ENCODE peak calls at places on chromosome 14, in eight cellular contexts. N is sigmoid colon; O is ovary; J is thoracic aorta; V is cardiac muscle cell; T is spleen; U is mesendoderm; Q is CD4-positive, alpha-beta T cell. C is an unnamed sample.

GRCh38 chr14:52706286-52706685 is 714 bp upstream of the PSMC6 start:
- DNase-seq in N (no peak), O (no peak), J (no peak), V (peak; percentile 25), T (no peak), U (no peak), Q (no peak), C (no peak)

GRCh38 chr14:50396636-50397460 is at the start of gene CDKL1:
- DNase-seq in N (peak; percentile 80), O (peak; percentile 76), J (no peak), V (peak; percentile 83), T (peak; percentile 91), U (peak; percentile 85), Q (peak; percentile 24), C (peak; percentile 17)

GRCh38 chr14:106024983-106025604 is 498.7 kb downstream of the TMEM121 start:
- DNase-seq in N (no peak), O (no peak), J (no peak), V (no peak), T (no peak), U (no peak), Q (peak; percentile 13), C (no peak)

GRCh38 chr14:50360851-50361250 is 35.8 kb downstream of the CDKL1 start:
- DNase-seq in N (no peak), O (no peak), J (no peak), V (no peak), T (no peak), U (no peak), Q (no peak), C (no peak)

GRCh38 chr14:50039734-50040400 is 76.5 kb downstream of the VCPKMT start:
- DNase-seq in N (no peak), O (no peak), J (no peak), V (peak; percentile 93), T (no peak), U (peak; percentile 60), Q (no peak), C (no peak)

GRCh38 chr14:68970096-68970612 is 8.9 kb downstream of the ACTN1 start:
- DNase-seq in N (peak; percentile 62), O (peak; percentile 17), J (no peak), V (no peak), T (peak; percentile 38), U (peak; percentile 57), Q (peak; percentile 59), C (no peak)

GRCh38 chr14:101125719-101126375 is 222.3 kb upstream of the RTL1 start:
- DNase-seq in N (peak; percentile 55), O (no peak), J (no peak), V (no peak), T (peak; percentile 67), U (no peak), Q (no peak), C (peak; percentile 2)

GRCh38 chr14:91681893-91682563 is 49.9 kb downstream of the CATSPERB start:
- DNase-seq in N (no peak), O (no peak), J (no peak), V (no peak), T (no peak), U (no peak), Q (no peak), C (no peak)

GRCh38 chr14:100375273-100375962 is 52.3 kb downstream of the SLC25A47 start:
- DNase-seq in N (peak; percentile 87), O (peak; percentile 54), J (peak; percentile 70), V (peak; percentile 99), T (peak; percentile 86), U (peak; percentile 95), Q (no peak), C (peak; percentile 58)

GRCh38 chr14:58535084-58535483 is 102.7 kb upstream of the DACT1 start:
- DNase-seq in N (no peak), O (no peak), J (no peak), V (peak; percentile 74), T (no peak), U (no peak), Q (no peak), C (no peak)

GRCh38 chr14:50359631-50360030 is 37.0 kb downstream of the CDKL1 start:
- DNase-seq in N (no peak), O (no peak), J (no peak), V (no peak), T (no peak), U (no peak), Q (no peak), C (no peak)

GRCh38 chr14:50520947-50521815 is 11.2 kb downstream of the MAP4K5 start:
- DNase-seq in N (no peak), O (no peak), J (peak; percentile 25), V (peak; percentile 38), T (no peak), U (no peak), Q (peak; percentile 10), C (no peak)

GRCh38 chr14:82009076-82009475 is 475.4 kb upstream of the SEL1L start:
- DNase-seq in N (no peak), O (no peak), J (no peak), V (no peak), T (no peak), U (peak; percentile 49), Q (no peak), C (no peak)

GRCh38 chr14:50242566-50243288 is 11.3 kb upstream of the SOS2 start:
- DNase-seq in N (no peak), O (no peak), J (no peak), V (no peak), T (no peak), U (no peak), Q (no peak), C (no peak)

GRCh38 chr14:50823763-50824636 is 7.0 kb downstream of the NIN start:
- DNase-seq in N (no peak), O (no peak), J (no peak), V (no peak), T (no peak), U (peak; percentile 55), Q (no peak), C (no peak)

GRCh38 chr14:51333901-51334432 is 93.9 kb downstream of the TMX1 start:
- DNase-seq in N (peak; percentile 70), O (no peak), J (no peak), V (no peak), T (no peak), U (no peak), Q (no peak), C (no peak)

GRCh38 chr14:92994131-92994676 is 71.3 kb downstream of the CHGA start:
- DNase-seq in N (no peak), O (no peak), J (no peak), V (no peak), T (no peak), U (no peak), Q (no peak), C (no peak)

GRCh38 chr14:29584992-29585391 is 342.7 kb downstream of the PRKD1 start:
- DNase-seq in N (peak; percentile 77), O (peak; percentile 42), J (no peak), V (peak; percentile 93), T (no peak), U (peak; percentile 59), Q (no peak), C (no peak)

GRCh38 chr14:71103662-71104484 is 196.6 kb downstream of the PCNX1 start:
- DNase-seq in N (no peak), O (no peak), J (no peak), V (peak; percentile 82), T (no peak), U (peak; percentile 59), Q (no peak), C (no peak)

GRCh38 chr14:68232643-68233055 is 413.1 kb downstream of the RAD51B start:
- DNase-seq in N (peak; percentile 85), O (peak; percentile 67), J (no peak), V (peak; percentile 99), T (no peak), U (no peak), Q (no peak), C (no peak)

GRCh38 chr14:53957739-53958138 is 1.1 kb upstream of the BMP4 start:
- DNase-seq in N (no peak), O (no peak), J (no peak), V (no peak), T (no peak), U (peak; percentile 78), Q (no peak), C (no peak)
- H3K27ac ChIP-seq in N (no peak overlapping the region), O (peak overlapping the region; percentile 88), J (peak overlapping the region; percentile 80), V (no peak overlapping the region), T (no peak overlapping the region), U (no peak overlapping the region), Q (no peak overlapping the region), C (no peak overlapping the region)

GRCh38 chr14:20415723-20416622 is 2.7 kb upstream of the TEP1 start:
- DNase-seq in N (no peak), O (no peak), J (no peak), V (peak; percentile 73), T (no peak), U (peak; percentile 77), Q (no peak), C (no peak)
- H3K27ac ChIP-seq in N (peak overlapping the region; percentile 7), O (no peak overlapping the region), J (peak overlapping the region; percentile 22), V (no peak overlapping the region), T (no peak overlapping the region), U (no peak overlapping the region), Q (no peak overlapping the region), C (no peak overlapping the region)

GRCh38 chr14:96065661-96066459 is 26.7 kb downstream of the C14orf132 start:
- DNase-seq in N (no peak), O (no peak), J (no peak), V (no peak), T (peak; percentile 38), U (peak; percentile 52), Q (no peak), C (no peak)
- H3K27ac ChIP-seq in N (no peak overlapping the region), O (no peak overlapping the region), J (no peak overlapping the region), V (no peak overlapping the region), T (no peak overlapping the region), U (no peak overlapping the region), Q (no peak overlapping the region), C (no peak overlapping the region)

GRCh38 chr14:77014734-77015133 is 13.8 kb downstream of the IRF2BPL start:
- DNase-seq in N (no peak), O (no peak), J (no peak), V (no peak), T (no peak), U (no peak), Q (no peak), C (no peak)

GRCh38 chr14:77012193-77012592 is 16.3 kb downstream of the IRF2BPL start:
- DNase-seq in N (no peak), O (no peak), J (no peak), V (peak; percentile 52), T (no peak), U (no peak), Q (no peak), C (no peak)

GRCh38 chr14:77011226-77011762 is 17.2 kb downstream of the IRF2BPL start:
- DNase-seq in N (no peak), O (no peak), J (no peak), V (no peak), T (no peak), U (no peak), Q (no peak), C (no peak)

GRCh38 chr14:77018785-77019184 is 9.7 kb downstream of the IRF2BPL start:
- DNase-seq in N (no peak), O (no peak), J (no peak), V (peak; percentile 62), T (no peak), U (no peak), Q (no peak), C (no peak)

DNA sequence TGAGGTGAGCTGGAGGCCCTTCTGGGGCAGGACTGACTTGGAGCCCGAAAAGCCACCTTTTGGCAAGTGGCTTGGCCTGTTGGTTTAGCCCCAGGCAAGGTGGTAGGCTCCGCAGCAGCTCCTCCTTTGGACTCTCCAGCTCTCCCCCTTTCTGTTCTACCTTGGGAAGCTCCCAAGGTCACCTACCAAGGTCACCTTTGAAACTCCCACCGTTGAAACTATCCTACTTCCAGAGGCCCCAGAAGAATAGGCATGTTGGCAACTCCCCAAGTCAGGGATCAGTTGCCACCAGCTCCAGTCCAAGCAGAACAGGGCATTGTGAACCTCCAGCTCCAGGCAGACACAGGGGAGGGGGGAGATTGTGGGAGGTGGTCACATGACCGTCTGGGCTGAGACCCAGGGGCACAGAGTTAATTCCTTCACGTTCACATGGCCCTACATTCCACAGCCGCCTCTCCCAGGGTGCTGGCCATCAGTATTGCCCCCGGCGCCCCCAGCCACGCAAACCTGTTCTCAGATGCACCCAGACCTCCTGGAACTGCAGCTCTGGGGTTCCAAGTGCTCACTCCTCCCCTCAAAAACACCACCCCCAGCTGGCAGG is 14.4 kb downstream of the IRF2BPL start:
- DNase-seq in N (peak; percentile 87), O (peak; percentile 80), J (no peak), V (peak; percentile 83), T (no peak), U (peak; percentile 76), Q (no peak), C (peak; percentile 38)
- H3K27ac ChIP-seq in N (peak overlapping the region; percentile 38), O (peak overlapping the region; percentile 29), J (peak overlapping the region; percentile 15), V (peak overlapping the region; percentile 89), T (no peak overlapping the region), U (no peak overlapping the region), Q (no peak overlapping the region), C (no peak overlapping the region)

C was measured in tibial nerve.